ENCODE peak calls at places on chromosomes 13 and 19, in nine cellular contexts. Z, C, I, U, S, E, J, K and H are unnamed samples. For H3K4me1, the result is how much of the 10 kb centered on the place peaks cover.

GRCh38 chr19:38978315-38978689 is 2.8 kb upstream of the FBXO17 start:
- DNase-seq in Z (no peak), C (no peak), I (no peak), U (no peak), S (no peak), E (no peak), J (no peak), K (no peak), H (no peak)

GRCh38 chr19:50230379-50231351 is 27.2 kb downstream of the MYH14 start:
- DNase-seq in Z (no peak), C (no peak), I (no peak), U (no peak), S (no peak), E (no peak), J (no peak), K (no peak), H (peak)

GRCh38 chr13:111335263-111335662 is 14.8 kb downstream of the TEX29 start:
- DNase-seq in Z (no peak), C (no peak), I (no peak), U (no peak), S (no peak), E (no peak), J (peak), K (peak), H (no peak)

GRCh38 chr19:40616941-40617340 is 15.8 kb downstream of the LTBP4 start:
- DNase-seq in Z (no peak), C (no peak), I (no peak), U (no peak), S (no peak), E (no peak), J (no peak), K (no peak), H (no peak)

GRCh38 chr13:112826565-112826964 is 136.7 kb downstream of the ATP11A start:
- DNase-seq in Z (peak), C (no peak), I (no peak), U (no peak), S (no peak), E (no peak), J (no peak), K (no peak), H (no peak)

GRCh38 chr13:101305981-101306411 is 110.3 kb downstream of the NALCN start:
- DNase-seq in Z (no peak), C (no peak), I (no peak), U (no peak), S (no peak), E (no peak), J (no peak), K (no peak), H (no peak)

GRCh38 chr19:5397804-5398692 is 57.2 kb upstream of the ZNRF4 start:
- DNase-seq in Z (no peak), C (no peak), I (peak), U (no peak), S (no peak), E (peak), J (no peak), K (no peak), H (no peak)

GRCh38 chr19:11142528-11143171 is 12.9 kb downstream of the SPC24 start:
- DNase-seq in Z (peak), C (peak), I (peak), U (peak), S (no peak), E (peak), J (peak), K (peak), H (peak)

GRCh38 chr13:107275945-107276614 is 708.1 kb upstream of the ARGLU1 start:
- DNase-seq in Z (no peak), C (no peak), I (no peak), U (no peak), S (no peak), E (peak), J (no peak), K (no peak), H (no peak)

GRCh38 chr13:79340490-79340889 is 65.6 kb downstream of the RBM26 start:
- DNase-seq in Z (no peak), C (no peak), I (no peak), U (no peak), S (no peak), E (no peak), J (no peak), K (no peak), H (no peak)

GRCh38 chr13:76758257-76758656 is 127.9 kb downstream of the KCTD12 start:
- DNase-seq in Z (no peak), C (no peak), I (no peak), U (no peak), S (no peak), E (no peak), J (no peak), K (no peak), H (no peak)

GRCh38 chr19:58572818-58573657 is at the start of gene MZF1:
- DNase-seq in Z (peak), C (peak), I (peak), U (peak), S (peak), E (peak), J (peak), K (peak), H (peak)

GRCh38 chr13:46751811-46752635 is 44.9 kb downstream of the ESD start:
- DNase-seq in Z (no peak), C (no peak), I (no peak), U (no peak), S (peak), E (peak), J (no peak), K (no peak), H (no peak)

GRCh38 chr13:40626977-40627376 is 39.5 kb downstream of the FOXO1 start:
- DNase-seq in Z (no peak), C (no peak), I (no peak), U (no peak), S (no peak), E (no peak), J (no peak), K (no peak), H (no peak)

GRCh38 chr13:95137096-95137495 is 164.2 kb downstream of the ABCC4 start:
- DNase-seq in Z (no peak), C (no peak), I (no peak), U (no peak), S (peak), E (peak), J (no peak), K (no peak), H (no peak)

GRCh38 chr19:51754106-51754505 is 2.4 kb upstream of the FPR1 start:
- DNase-seq in Z (no peak), C (no peak), I (no peak), U (no peak), S (no peak), E (no peak), J (no peak), K (no peak), H (no peak)

GRCh38 chr13:21219044-21219381 is 42.6 kb downstream of the MRPL57 start:
- DNase-seq in Z (no peak), C (no peak), I (no peak), U (no peak), S (no peak), E (no peak), J (no peak), K (no peak), H (no peak)

GRCh38 chr19:17365361-17365760 is 11.8 kb downstream of the PLVAP start:
- DNase-seq in Z (no peak), C (no peak), I (no peak), U (no peak), S (no peak), E (no peak), J (no peak), K (no peak), H (no peak)

GRCh38 chr13:106374631-106375030 is 160.8 kb downstream of the EFNB2 start:
- DNase-seq in Z (no peak), C (no peak), I (no peak), U (no peak), S (no peak), E (no peak), J (no peak), K (no peak), H (no peak)

GRCh38 chr19:5130371-5131030 is 161.6 kb downstream of the KDM4B start:
- DNase-seq in Z (no peak), C (no peak), I (no peak), U (no peak), S (peak), E (no peak), J (no peak), K (no peak), H (no peak)

GRCh38 chr13:67619346-67619745 is 389.2 kb upstream of the PCDH9 start:
- DNase-seq in Z (no peak), C (no peak), I (no peak), U (no peak), S (no peak), E (no peak), J (no peak), K (no peak), H (no peak)

GRCh38 chr19:40365613-40366401 is 17.3 kb downstream of the PLD3 start:
- DNase-seq in Z (peak), C (peak), I (peak), U (no peak), S (peak), E (peak), J (peak), K (peak), H (peak)

GRCh38 chr13:28411859-28412353 is 83.0 kb downstream of the FLT1 start:
- DNase-seq in Z (no peak), C (no peak), I (peak), U (no peak), S (no peak), E (no peak), J (no peak), K (no peak), H (no peak)

GRCh38 chr13:97856001-97856675 is 97.3 kb upstream of the IPO5 start:
- DNase-seq in Z (peak), C (peak), I (peak), U (peak), S (no peak), E (peak), J (no peak), K (peak), H (peak)

GRCh38 chr19:13872695-13873389 is 4.1 kb upstream of the NANOS3 start:
- DNase-seq in Z (no peak), C (no peak), I (peak), U (no peak), S (no peak), E (no peak), J (no peak), K (peak), H (no peak)

GRCh38 chr13:37645181-37645580 is 46.6 kb upstream of the POSTN start:
- DNase-seq in Z (no peak), C (no peak), I (no peak), U (no peak), S (no peak), E (no peak), J (no peak), K (no peak), H (no peak)

GRCh38 chr13:90185734-90186133 is 1161.8 kb upstream of the MIR17HG start:
- DNase-seq in Z (no peak), C (no peak), I (no peak), U (no peak), S (no peak), E (peak), J (no peak), K (no peak), H (no peak)

GRCh38 chr13:38685974-38686571 is 804 bp upstream of the FREM2 start:
- DNase-seq in Z (no peak), C (no peak), I (peak), U (no peak), S (no peak), E (peak), J (no peak), K (no peak), H (no peak)

GRCh38 chr13:32587014-32587773 is 942 bp downstream of the PDS5B start:
- DNase-seq in Z (peak), C (peak), I (peak), U (peak), S (peak), E (peak), J (peak), K (peak), H (peak)

GRCh38 chr19:12965017-12965811 is 4.2 kb upstream of the DAND5 start:
- DNase-seq in Z (peak), C (peak), I (peak), U (no peak), S (peak), E (peak), J (peak), K (peak), H (peak)

GRCh38 chr13:27644302-27644701 is 22.6 kb downstream of the POLR1D start:
- DNase-seq in Z (no peak), C (no peak), I (no peak), U (no peak), S (no peak), E (peak), J (no peak), K (no peak), H (no peak)

GRCh38 chr19:17576758-17577532 is 21.5 kb downstream of the COLGALT1 start:
- DNase-seq in Z (peak), C (peak), I (peak), U (no peak), S (peak), E (peak), J (peak), K (no peak), H (no peak)

GRCh38 chr19:7636317-7636690 is 606 bp upstream of the STXBP2 start:
- DNase-seq in Z (no peak), C (no peak), I (no peak), U (no peak), S (no peak), E (no peak), J (no peak), K (no peak), H (no peak)

GRCh38 chr19:7635670-7636069 is 1.2 kb upstream of the STXBP2 start:
- DNase-seq in Z (no peak), C (no peak), I (no peak), U (no peak), S (no peak), E (no peak), J (no peak), K (no peak), H (no peak)

GRCh38 chr19:7631577-7631976 is 1.9 kb downstream of the PCP2 start:
- DNase-seq in Z (no peak), C (no peak), I (no peak), U (no peak), S (no peak), E (no peak), J (no peak), K (no peak), H (no peak)

GRCh38 chr19:7632340-7633203 is 947 bp downstream of the PCP2 start:
- DNase-seq in Z (no peak), C (no peak), I (no peak), U (no peak), S (no peak), E (no peak), J (no peak), K (no peak), H (no peak)

GRCh38 chr19:7633619-7634018 is at the start of gene PCP2:
- DNase-seq in Z (no peak), C (no peak), I (no peak), U (no peak), S (no peak), E (no peak), J (no peak), K (no peak), H (no peak)
- H3K4me1 ChIP-seq in Z (under half), C (under half), I (under half), U (under half), S (under half), E (under half), J (under half), K (under half), H (under half)

GRCh38 chr13:109669234-109669612 is 117.2 kb downstream of the IRS2 start:
- DNase-seq in Z (no peak), C (no peak), I (no peak), U (no peak), S (no peak), E (no peak), J (peak), K (no peak), H (no peak)
- H3K4me1 ChIP-seq in Z (under half), C (under half), I (under half), U (under half), S (under half), E (under half), J (under half), K (under half), H (under half)

DNA sequence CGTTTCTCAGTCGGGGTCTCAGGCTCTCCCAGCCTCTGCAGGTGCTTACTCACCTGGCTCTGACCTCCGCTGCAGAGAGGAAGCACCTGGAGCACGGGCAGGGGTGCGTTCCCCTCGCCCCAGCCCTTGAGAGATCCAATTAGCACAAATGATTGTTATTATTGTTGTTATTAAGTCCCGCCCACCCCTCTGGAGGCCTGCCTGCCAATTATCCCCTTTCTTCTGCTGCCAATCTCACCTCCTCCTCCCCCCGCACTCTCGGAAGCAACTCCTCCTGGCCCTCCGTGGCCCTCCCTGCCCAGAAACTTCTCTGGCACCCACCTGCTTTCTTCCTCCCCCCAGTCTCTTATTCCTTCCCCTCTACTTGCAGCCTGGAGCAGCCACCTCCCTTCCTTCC is 8.8 kb downstream of the ZNF787 start:
- DNase-seq in Z (no peak), C (no peak), I (no peak), U (no peak), S (no peak), E (no peak), J (no peak), K (no peak), H (no peak)
- H3K4me1 ChIP-seq in Z (under half), C (half or more), I (half or more), U (half or more), S (under half), E (under half), J (under half), K (half or more), H (half or more)

DNA sequence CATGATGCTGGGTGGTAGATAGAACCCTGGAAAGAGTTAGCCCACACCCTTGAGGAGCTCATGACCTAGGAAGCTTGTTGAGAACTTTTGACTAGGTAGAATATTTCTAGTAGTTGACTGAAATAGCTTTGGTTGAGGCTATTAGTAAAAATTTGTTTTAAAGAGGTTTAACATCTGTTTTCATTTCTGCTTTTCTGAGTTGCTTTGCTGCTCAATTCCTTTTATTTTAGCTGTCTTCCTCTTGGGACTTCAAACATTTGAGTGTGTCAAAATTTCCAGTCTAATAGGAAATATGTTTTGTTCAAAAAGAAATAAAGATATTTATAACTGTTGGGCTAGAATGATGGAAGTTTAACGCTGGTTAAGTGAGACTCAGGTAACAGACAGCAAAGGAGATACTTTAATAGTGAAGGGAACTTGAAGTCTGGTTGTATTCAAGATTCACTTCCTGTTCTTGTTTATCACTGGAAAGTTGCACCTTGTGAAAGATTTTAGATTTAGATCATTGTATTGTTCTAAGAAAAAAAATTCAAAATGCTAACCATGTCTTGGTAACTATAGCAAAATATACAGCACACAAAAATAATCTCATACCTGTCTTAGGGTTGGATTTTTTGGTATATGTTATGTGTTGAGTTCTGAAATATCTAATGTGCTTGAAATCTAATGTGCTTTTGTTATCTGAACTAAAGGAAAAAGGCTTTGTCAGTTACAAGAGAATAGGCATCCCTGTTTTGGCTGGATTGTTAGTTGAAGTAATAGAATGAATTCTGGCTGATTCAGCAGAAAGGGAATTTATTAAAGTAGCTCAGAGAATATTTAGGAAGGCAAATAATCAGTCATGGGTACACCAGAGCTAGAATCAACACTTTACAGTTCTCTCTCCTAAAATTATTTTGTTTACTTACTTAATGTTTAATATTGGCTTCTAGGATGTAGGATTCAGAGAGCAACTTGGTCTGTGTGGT is 24.4 kb upstream of the GPR18 start:
- DNase-seq in Z (no peak), C (no peak), I (no peak), U (no peak), S (peak), E (peak), J (no peak), K (no peak), H (no peak)
- H3K4me1 ChIP-seq in Z (under half), C (under half), I (under half), U (under half), S (half or more), E (under half), J (under half), K (half or more), H (half or more)

GRCh38 chr19:16088985-16089846 is 12.9 kb downstream of the TPM4 start:
- DNase-seq in Z (no peak), C (no peak), I (no peak), U (no peak), S (no peak), E (no peak), J (no peak), K (no peak), H (no peak)

GRCh38 chr19:16085115-16085514 is 8.8 kb downstream of the TPM4 start:
- DNase-seq in Z (no peak), C (peak), I (no peak), U (no peak), S (no peak), E (peak), J (no peak), K (no peak), H (no peak)

GRCh38 chr19:16087940-16088339 is 11.6 kb downstream of the TPM4 start:
- DNase-seq in Z (no peak), C (no peak), I (no peak), U (no peak), S (no peak), E (no peak), J (no peak), K (no peak), H (no peak)

GRCh38 chr19:16091546-16092475 is 15.5 kb downstream of the TPM4 start:
- DNase-seq in Z (no peak), C (no peak), I (no peak), U (no peak), S (no peak), E (no peak), J (no peak), K (no peak), H (no peak)

DNA sequence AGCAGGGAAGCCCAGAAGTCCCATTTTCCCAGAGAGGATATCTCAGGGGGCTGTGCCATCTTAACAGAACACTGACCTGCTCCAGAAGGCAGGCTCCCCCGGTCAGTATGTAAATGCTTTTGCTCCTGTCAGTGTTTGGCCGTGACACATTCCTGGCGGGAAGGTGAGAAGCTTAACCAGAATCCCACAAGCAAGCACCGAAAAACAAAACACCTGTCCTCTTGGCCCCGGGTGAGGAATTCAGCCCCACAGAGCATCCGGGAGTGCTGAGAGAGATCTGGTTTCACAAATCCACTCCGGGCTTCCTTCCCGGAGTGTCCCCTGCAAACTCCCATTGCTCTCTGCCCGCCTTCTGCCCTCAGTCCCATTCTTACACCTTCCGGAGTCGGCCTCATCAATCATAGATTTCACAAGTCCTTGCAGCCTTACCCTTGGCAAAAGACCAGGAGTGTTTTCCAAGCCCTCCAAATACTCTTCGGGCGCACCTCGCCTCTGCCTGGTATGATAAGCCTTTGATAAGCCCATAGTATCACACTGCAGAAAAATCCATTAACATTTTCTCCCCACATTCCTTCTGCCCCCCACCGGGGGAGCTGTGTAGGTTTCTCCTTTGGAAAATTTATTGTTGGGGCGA is 12.2 kb downstream of the TPM4 start:
- DNase-seq in Z (peak), C (peak), I (no peak), U (no peak), S (no peak), E (no peak), J (no peak), K (no peak), H (no peak)
- H3K4me1 ChIP-seq in Z (under half), C (under half), I (under half), U (under half), S (under half), E (under half), J (under half), K (under half), H (under half)

GRCh38 chr19:53660584-53660983 is 28.8 kb downstream of the DPRX start:
- DNase-seq in Z (no peak), C (no peak), I (no peak), U (no peak), S (no peak), E (no peak), J (no peak), K (no peak), H (no peak)
- H3K4me1 ChIP-seq in Z (under half), C (under half), I (under half), U (under half), S (under half), E (under half), J (under half), K (under half), H (under half)